ENCODE peak calls at places on chromosomes 13 and 19, in nine cellular contexts. A, K, M, H, C, W, Q, S and E are unnamed samples.
A peak's percentile ranks its signal among the peaks of the same experiment; 100 is the strongest.

GRCh38 chr19:3015126-3016057 is 13.7 kb downstream of the TLE2 start:
- DNase-seq in W (no peak), H (no peak), K (no peak), A (no peak), S (no peak), M (no peak), Q (no peak), C (no peak), E (no peak)

GRCh38 chr13:80379245-80379644 is 38.3 kb upstream of the SPRY2 start:
- DNase-seq in A (no peak), W (peak; percentile 64), S (no peak), C (no peak), Q (no peak), M (no peak), H (no peak), K (no peak), E (no peak)

GRCh38 chr19:35860818-35861639 is 4.3 kb downstream of the KIRREL2 start:
- DNase-seq in M (no peak), W (peak; percentile 32), H (no peak), S (no peak), C (no peak), K (peak; percentile 89), Q (no peak), A (no peak), E (no peak)

GRCh38 chr13:26941345-26942174 is 181.0 kb upstream of the GPR12 start:
- DNase-seq in C (no peak), W (peak; percentile 66), K (no peak), S (no peak), M (no peak), H (no peak), A (no peak), Q (no peak), E (no peak)

GRCh38 chr13:102045713-102046112 is 356.1 kb downstream of the FGF14 start:
- DNase-seq in Q (no peak), H (no peak), A (no peak), W (no peak), K (no peak), C (peak; percentile 25), S (no peak), M (no peak), E (no peak)

GRCh38 chr13:59480398-59480797 is 683.3 kb downstream of the DIAPH3 start:
- DNase-seq in K (no peak), A (no peak), M (no peak), S (no peak), W (peak; percentile 60), Q (no peak), C (no peak), H (no peak), E (no peak)

GRCh38 chr19:3444695-3445234 is 35.6 kb downstream of the SMIM24 start:
- DNase-seq in H (no peak), M (no peak), K (no peak), W (no peak), A (no peak), C (no peak), S (no peak), Q (no peak), E (no peak)

GRCh38 chr13:110405597-110406450 is 98.7 kb downstream of the COL4A2 start:
- DNase-seq in W (no peak), S (no peak), Q (no peak), H (no peak), C (no peak), K (no peak), M (no peak), A (no peak), E (no peak)

GRCh38 chr19:5091576-5092215 is 122.8 kb downstream of the KDM4B start:
- DNase-seq in Q (no peak), M (peak; percentile 79), A (no peak), C (no peak), W (no peak), H (no peak), S (no peak), K (no peak), E (peak; percentile 67)
- H3K4me3 ChIP-seq in Q (no peak overlapping the region), M (peak overlapping the region; percentile 5), A (no peak overlapping the region), C (peak overlapping the region; percentile 9), W (no peak overlapping the region), H (peak overlapping the region; percentile 14), S (no peak overlapping the region), K (no peak overlapping the region), E (no peak overlapping the region)

GRCh38 chr13:97306106-97306505 is 84.0 kb downstream of the MBNL2 start:
- DNase-seq in C (no peak), H (no peak), A (no peak), W (no peak), S (no peak), K (no peak), Q (no peak), M (no peak), E (no peak)

GRCh38 chr13:97300871-97301270 is 78.7 kb downstream of the MBNL2 start:
- DNase-seq in K (no peak), S (no peak), W (no peak), Q (no peak), A (peak; percentile 62), M (no peak), H (no peak), C (peak; percentile 40), E (no peak)

GRCh38 chr13:97302611-97303010 is 80.5 kb downstream of the MBNL2 start:
- DNase-seq in H (no peak), M (no peak), Q (no peak), A (no peak), S (no peak), K (no peak), C (no peak), W (no peak), E (no peak)

GRCh38 chr13:97298816-97299215 is 76.7 kb downstream of the MBNL2 start:
- DNase-seq in M (no peak), S (no peak), A (no peak), H (no peak), W (no peak), C (no peak), K (no peak), Q (no peak), E (no peak)

DNA sequence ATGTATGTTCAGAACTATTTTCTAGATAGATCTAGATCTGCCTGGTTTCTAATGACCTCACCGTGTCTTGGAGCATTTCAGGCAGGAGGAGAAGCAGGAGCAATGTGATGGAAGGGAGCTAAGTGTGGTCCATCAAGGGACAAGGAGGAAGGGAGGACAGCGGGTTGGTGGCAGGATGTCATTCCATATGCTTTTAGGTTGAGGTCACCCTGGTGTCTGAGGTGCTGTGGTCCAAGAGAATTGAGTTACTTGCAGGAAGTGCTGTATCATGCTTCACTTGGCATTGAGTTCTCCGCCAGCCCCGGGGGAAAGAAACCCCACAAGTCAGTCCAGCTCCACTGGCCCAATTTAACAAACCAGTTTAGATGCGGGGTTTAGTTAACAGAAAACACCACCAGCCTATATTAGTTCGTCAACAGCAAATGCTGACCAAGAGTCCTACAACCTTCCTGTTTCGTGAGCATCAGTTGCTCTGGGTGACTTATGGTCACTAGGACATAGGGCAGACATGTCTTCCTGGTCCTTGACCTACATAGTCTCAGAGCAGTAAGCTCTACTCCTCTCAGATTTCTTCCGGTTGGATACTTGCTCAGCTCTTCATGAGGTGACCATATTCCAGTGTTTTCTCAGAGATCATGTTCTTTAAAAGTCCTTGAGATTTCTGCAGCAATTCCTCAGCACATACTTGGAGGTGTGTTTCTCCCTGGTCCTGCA is 79.4 kb downstream of the MBNL2 start:
- DNase-seq in C (peak; percentile 48), K (no peak), H (no peak), A (no peak), W (no peak), M (no peak), Q (no peak), S (no peak), E (no peak)
- H3K4me1 ChIP-seq in C (peaks cover 41% of the 10 kb centered on the region), K (peaks cover 90% of the 10 kb centered on the region), H (peaks cover 42% of the 10 kb centered on the region), A (peaks cover 44% of the 10 kb centered on the region), W (no peaks in the 10 kb centered on the region), M (peaks cover 30% of the 10 kb centered on the region), Q (peaks cover 6% of the 10 kb centered on the region), S (peaks cover 82% of the 10 kb centered on the region), E (peaks cover 17% of the 10 kb centered on the region)

GRCh38 chr19:46782355-46783019 is 5.9 kb downstream of the SLC1A5 start:
- DNase-seq in C (no peak), H (no peak), A (no peak), Q (no peak), M (no peak), K (no peak), S (no peak), W (no peak), E (no peak)

GRCh38 chr19:46785054-46785979 is 3.1 kb downstream of the SLC1A5 start:
- DNase-seq in M (no peak), C (no peak), Q (no peak), K (no peak), S (no peak), A (no peak), W (peak; percentile 21), H (no peak), E (no peak)

GRCh38 chr19:46785980-46786235 is 2.5 kb downstream of the SLC1A5 start:
- DNase-seq in S (no peak), K (no peak), M (no peak), Q (no peak), W (no peak), H (no peak), A (no peak), C (no peak), E (no peak)

GRCh38 chr19:46783670-46784069 is 4.7 kb downstream of the SLC1A5 start:
- DNase-seq in S (no peak), Q (no peak), A (no peak), H (no peak), C (no peak), M (no peak), K (no peak), W (no peak), E (no peak)

DNA sequence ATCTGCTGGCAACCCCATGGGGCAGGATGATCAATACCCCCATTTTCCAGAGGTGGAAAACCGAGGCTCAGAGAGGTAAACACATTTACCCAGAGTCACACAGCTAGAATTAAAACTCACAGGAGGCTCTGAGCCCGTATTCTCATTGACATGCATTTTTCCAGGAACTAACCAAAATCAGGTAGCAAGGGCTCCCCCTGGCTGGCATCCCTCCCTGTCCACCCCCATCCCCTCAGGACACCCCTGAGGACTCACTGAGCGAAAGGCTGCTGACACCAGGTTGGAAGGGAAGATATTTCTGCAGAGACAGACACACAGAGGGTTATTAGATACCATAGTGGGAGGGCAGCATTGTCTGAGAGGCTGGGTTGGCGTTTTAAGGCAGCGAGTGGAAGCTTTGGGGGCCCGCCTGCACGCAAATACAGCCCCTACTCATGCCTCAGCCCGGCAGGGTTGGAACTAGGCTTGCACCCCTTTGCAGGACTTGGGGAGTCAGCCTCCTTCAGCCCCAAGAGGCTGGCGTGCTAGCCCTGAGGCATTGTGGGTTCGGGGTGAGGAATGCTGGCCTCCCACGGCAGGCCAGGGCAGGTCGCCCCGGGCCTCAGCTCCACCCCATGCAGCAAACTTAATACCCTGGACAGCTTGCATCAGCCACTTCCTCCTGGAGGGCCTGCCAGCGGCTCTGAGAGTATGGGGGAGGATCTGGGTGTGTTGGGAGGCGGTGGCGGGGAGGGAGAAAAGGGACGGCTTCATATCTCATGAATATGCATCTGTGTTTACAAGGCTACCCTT is 3.9 kb downstream of the SLC1A5 start:
- DNase-seq in M (peak; percentile 73), W (peak; percentile 95), H (peak; percentile 90), S (peak; percentile 30), A (peak; percentile 64), C (peak; percentile 83), K (peak; percentile 80), Q (peak; percentile 88), E (peak; percentile 75)
- TF ChIP-seq CTCF in M (no peak), W (peak; percentile 38), H (no peak), S (no peak), A (peak; percentile 46), C (peak; percentile 46), K (peak; percentile 62), Q (no peak), E (no peak)

DNA sequence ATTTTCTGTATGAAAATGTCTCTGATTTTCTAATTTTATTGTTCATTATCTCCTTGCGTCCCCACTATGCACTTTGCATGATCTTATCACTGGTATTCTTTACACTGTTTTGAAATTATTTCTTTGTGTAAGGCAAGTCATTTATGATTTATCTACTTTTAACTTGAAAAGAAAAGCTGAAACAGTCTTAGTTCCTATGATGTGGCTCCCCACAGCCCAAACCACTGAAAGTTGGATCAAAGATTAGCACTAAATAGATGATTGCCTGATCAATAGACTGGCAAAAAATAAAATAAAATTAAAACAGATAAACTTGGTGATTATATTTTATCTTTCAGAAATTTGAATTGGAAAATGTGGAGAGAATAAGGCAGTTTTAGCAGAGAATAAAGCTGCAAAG is 1101.9 kb downstream of the PCDH9 start:
- DNase-seq in S (no peak), Q (no peak), M (no peak), A (no peak), H (no peak), C (no peak), K (no peak), W (no peak), E (no peak)
- H3K4me3 ChIP-seq in S (no peak overlapping the region), Q (no peak overlapping the region), M (no peak overlapping the region), A (no peak overlapping the region), H (no peak overlapping the region), C (no peak overlapping the region), K (no peak overlapping the region), W (no peak overlapping the region), E (no peak overlapping the region)